ENCODE peak calls at places on chromosomes 2 and 18, in seven cellular contexts. One of them, this sample, is unnamed.

GRCh38 chr18:8615397-8616025 is 6.3 kb downstream of the RAB12 start:
- DNase-seq in RWPE2: no peak
- DNase-seq in epithelial cell of esophagus: peak; percentile 90
- DNase-seq in BJ: peak; percentile 93
- DNase-seq in Calu3: no peak
- DNase-seq in neural crest cell: no peak
- DNase-seq in fibroblast of lung: peak; percentile 95
- DNase-seq in this sample: peak; percentile 83

GRCh38 chr2:222652856-222653255 is 3.0 kb downstream of the FARSB start:
- DNase-seq in BJ: no peak
- DNase-seq in neural crest cell: no peak
- DNase-seq in fibroblast of lung: no peak
- DNase-seq in RWPE2: no peak
- DNase-seq in epithelial cell of esophagus: peak; percentile 73
- DNase-seq in Calu3: no peak
- DNase-seq in this sample: no peak

GRCh38 chr2:157792345-157793052 is 83.6 kb downstream of the ACVR1 start:
- DNase-seq in epithelial cell of esophagus: peak; percentile 28
- DNase-seq in BJ: no peak
- DNase-seq in RWPE2: no peak
- DNase-seq in Calu3: no peak
- DNase-seq in neural crest cell: no peak
- DNase-seq in fibroblast of lung: peak; percentile 80
- DNase-seq in this sample: peak; percentile 54

GRCh38 chr2:109322646-109323045 is 193.6 kb downstream of the SH3RF3 start:
- DNase-seq in Calu3: no peak
- DNase-seq in RWPE2: no peak
- DNase-seq in epithelial cell of esophagus: no peak
- DNase-seq in neural crest cell: no peak
- DNase-seq in fibroblast of lung: no peak
- DNase-seq in BJ: no peak
- DNase-seq in this sample: no peak

GRCh38 chr2:237440819-237441281 is 26.9 kb upstream of the COL6A3 start:
- DNase-seq in Calu3: no peak
- DNase-seq in RWPE2: no peak
- DNase-seq in neural crest cell: no peak
- DNase-seq in fibroblast of lung: peak; percentile 41
- DNase-seq in epithelial cell of esophagus: no peak
- DNase-seq in BJ: no peak
- DNase-seq in this sample: no peak

GRCh38 chr18:66728951-66729350 is 125.1 kb upstream of the CDH19 start:
- DNase-seq in fibroblast of lung: no peak
- DNase-seq in BJ: no peak
- DNase-seq in Calu3: no peak
- DNase-seq in RWPE2: no peak
- DNase-seq in epithelial cell of esophagus: no peak
- DNase-seq in neural crest cell: no peak
- DNase-seq in this sample: no peak

GRCh38 chr2:180463608-180464007 is 456.5 kb upstream of the CWC22 start:
- DNase-seq in RWPE2: no peak
- DNase-seq in epithelial cell of esophagus: peak; percentile 94
- DNase-seq in fibroblast of lung: no peak
- DNase-seq in neural crest cell: no peak
- DNase-seq in Calu3: no peak
- DNase-seq in BJ: no peak
- DNase-seq in this sample: no peak

GRCh38 chr18:2848145-2848878 is 1.5 kb downstream of the EMILIN2 start:
- DNase-seq in BJ: no peak
- DNase-seq in epithelial cell of esophagus: no peak
- DNase-seq in fibroblast of lung: peak; percentile 20
- DNase-seq in Calu3: no peak
- DNase-seq in neural crest cell: no peak
- DNase-seq in RWPE2: no peak
- DNase-seq in this sample: no peak

GRCh38 chr2:226215902-226216503 is 583.6 kb downstream of the IRS1 start:
- DNase-seq in RWPE2: no peak
- DNase-seq in fibroblast of lung: peak; percentile 61
- DNase-seq in Calu3: peak; percentile 60
- DNase-seq in neural crest cell: peak; percentile 75
- DNase-seq in BJ: no peak
- DNase-seq in epithelial cell of esophagus: peak; percentile 63
- DNase-seq in this sample: no peak

GRCh38 chr2:18074476-18074875 is 196.0 kb downstream of the KCNS3 start:
- DNase-seq in Calu3: no peak
- DNase-seq in fibroblast of lung: no peak
- DNase-seq in RWPE2: no peak
- DNase-seq in neural crest cell: no peak
- DNase-seq in epithelial cell of esophagus: peak; percentile 9
- DNase-seq in BJ: no peak
- DNase-seq in this sample: no peak

GRCh38 chr2:201258666-201258999 is 1.7 kb upstream of the CASP8 start:
- DNase-seq in RWPE2: no peak
- DNase-seq in epithelial cell of esophagus: no peak
- DNase-seq in neural crest cell: no peak
- DNase-seq in BJ: no peak
- DNase-seq in Calu3: no peak
- DNase-seq in fibroblast of lung: no peak
- DNase-seq in this sample: no peak

GRCh38 chr2:52391576-52391975 is 1359.6 kb upstream of the NRXN1 start:
- DNase-seq in BJ: no peak
- DNase-seq in Calu3: no peak
- DNase-seq in fibroblast of lung: no peak
- DNase-seq in neural crest cell: no peak
- DNase-seq in epithelial cell of esophagus: no peak
- DNase-seq in RWPE2: no peak
- DNase-seq in this sample: peak; percentile 5

GRCh38 chr2:30188292-30188691 is 41.5 kb downstream of the YPEL5 start:
- DNase-seq in neural crest cell: no peak
- DNase-seq in RWPE2: no peak
- DNase-seq in epithelial cell of esophagus: no peak
- DNase-seq in Calu3: no peak
- DNase-seq in BJ: no peak
- DNase-seq in fibroblast of lung: no peak
- DNase-seq in this sample: no peak

GRCh38 chr2:79640001-79640400 is 127.2 kb downstream of the CTNNA2 start:
- DNase-seq in Calu3: no peak
- DNase-seq in epithelial cell of esophagus: no peak
- DNase-seq in RWPE2: no peak
- DNase-seq in neural crest cell: no peak
- DNase-seq in BJ: no peak
- DNase-seq in fibroblast of lung: no peak
- DNase-seq in this sample: no peak

GRCh38 chr2:102258386-102259074 is 52.8 kb upstream of the IL1RL1 start:
- DNase-seq in epithelial cell of esophagus: peak; percentile 94
- DNase-seq in RWPE2: no peak
- DNase-seq in fibroblast of lung: peak; percentile 97
- DNase-seq in neural crest cell: no peak
- DNase-seq in Calu3: peak; percentile 16
- DNase-seq in BJ: peak; percentile 94
- DNase-seq in this sample: peak; percentile 93

GRCh38 chr2:106886916-106887758 is 1.2 kb upstream of the ST6GAL2 start:
- DNase-seq in neural crest cell: peak; percentile 31
- DNase-seq in fibroblast of lung: peak; percentile 2
- DNase-seq in BJ: no peak
- DNase-seq in Calu3: no peak
- DNase-seq in RWPE2: peak; percentile 67
- DNase-seq in epithelial cell of esophagus: peak; percentile 47
- DNase-seq in this sample: no peak

GRCh38 chr2:73291461-73292315 is 1.7 kb downstream of the EGR4 start:
- DNase-seq in BJ: no peak
- DNase-seq in RWPE2: no peak
- DNase-seq in epithelial cell of esophagus: no peak
- DNase-seq in neural crest cell: no peak
- DNase-seq in fibroblast of lung: no peak
- DNase-seq in Calu3: no peak
- DNase-seq in this sample: no peak

DNA sequence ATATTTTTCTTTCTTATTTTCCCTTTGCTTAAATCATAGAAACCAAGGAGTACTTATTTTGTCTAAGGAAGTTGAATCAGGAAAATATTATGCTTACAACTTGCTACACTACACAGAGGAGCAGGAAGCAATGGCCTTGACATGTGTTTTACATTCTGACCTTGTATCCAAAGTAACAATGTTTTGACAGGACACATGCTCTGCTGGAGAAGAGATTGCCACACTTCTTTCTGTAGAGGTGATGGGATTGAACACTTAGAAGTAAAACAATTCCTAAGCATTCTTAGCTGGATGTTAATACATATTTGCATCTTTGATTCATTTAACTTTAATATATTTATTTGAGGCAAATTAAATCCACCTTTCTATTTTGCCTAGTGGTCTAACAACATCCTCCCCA is 929.1 kb downstream of the DSC3 start:
- DNase-seq in fibroblast of lung: no peak
- DNase-seq in epithelial cell of esophagus: no peak
- DNase-seq in RWPE2: no peak
- DNase-seq in BJ: no peak
- DNase-seq in Calu3: no peak
- DNase-seq in neural crest cell: no peak
- DNase-seq in this sample: no peak
- TF ChIP-seq CTCF in fibroblast of lung: no peak
- TF ChIP-seq CTCF in epithelial cell of esophagus: no peak
- TF ChIP-seq CTCF in RWPE2: no peak
- TF ChIP-seq CTCF in BJ: no peak
- TF ChIP-seq CTCF in Calu3: no peak
- TF ChIP-seq CTCF in neural crest cell: no peak
- TF ChIP-seq CTCF in this sample: no peak

GRCh38 chr2:151481744-151482143 is 72.0 kb downstream of the RIF1 start:
- DNase-seq in neural crest cell: no peak
- DNase-seq in epithelial cell of esophagus: no peak
- DNase-seq in BJ: no peak
- DNase-seq in Calu3: no peak
- DNase-seq in fibroblast of lung: no peak
- DNase-seq in RWPE2: no peak
- DNase-seq in this sample: no peak

GRCh38 chr2:151484100-151484499 is 74.4 kb downstream of the RIF1 start:
- DNase-seq in RWPE2: no peak
- DNase-seq in BJ: no peak
- DNase-seq in Calu3: no peak
- DNase-seq in fibroblast of lung: no peak
- DNase-seq in epithelial cell of esophagus: no peak
- DNase-seq in neural crest cell: no peak
- DNase-seq in this sample: no peak

GRCh38 chr2:151483546-151483945 is 73.8 kb downstream of the RIF1 start:
- DNase-seq in BJ: no peak
- DNase-seq in Calu3: no peak
- DNase-seq in RWPE2: no peak
- DNase-seq in epithelial cell of esophagus: no peak
- DNase-seq in neural crest cell: no peak
- DNase-seq in fibroblast of lung: no peak
- DNase-seq in this sample: no peak

GRCh38 chr2:151486100-151486499 is 76.4 kb downstream of the RIF1 start:
- DNase-seq in fibroblast of lung: no peak
- DNase-seq in RWPE2: no peak
- DNase-seq in neural crest cell: no peak
- DNase-seq in epithelial cell of esophagus: no peak
- DNase-seq in Calu3: no peak
- DNase-seq in BJ: no peak
- DNase-seq in this sample: no peak

GRCh38 chr2:151482310-151482709 is 72.6 kb downstream of the RIF1 start:
- DNase-seq in BJ: no peak
- DNase-seq in neural crest cell: no peak
- DNase-seq in fibroblast of lung: no peak
- DNase-seq in epithelial cell of esophagus: no peak
- DNase-seq in RWPE2: no peak
- DNase-seq in Calu3: no peak
- DNase-seq in this sample: no peak
- TF ChIP-seq CTCF in BJ: no peak
- TF ChIP-seq CTCF in neural crest cell: no peak
- TF ChIP-seq CTCF in fibroblast of lung: no peak
- TF ChIP-seq CTCF in epithelial cell of esophagus: no peak
- TF ChIP-seq CTCF in RWPE2: no peak
- TF ChIP-seq CTCF in Calu3: no peak
- TF ChIP-seq CTCF in this sample: no peak

GRCh38 chr2:230323385-230324106 is 3.4 kb upstream of the SP140L start:
- DNase-seq in Calu3: no peak
- DNase-seq in fibroblast of lung: no peak
- DNase-seq in BJ: no peak
- DNase-seq in RWPE2: no peak
- DNase-seq in neural crest cell: no peak
- DNase-seq in epithelial cell of esophagus: no peak
- DNase-seq in this sample: no peak
- TF ChIP-seq CTCF in Calu3: peak; percentile 51
- TF ChIP-seq CTCF in fibroblast of lung: no peak
- TF ChIP-seq CTCF in BJ: peak; percentile 25
- TF ChIP-seq CTCF in RWPE2: no peak
- TF ChIP-seq CTCF in neural crest cell: no peak
- TF ChIP-seq CTCF in epithelial cell of esophagus: peak; percentile 12
- TF ChIP-seq CTCF in this sample: no peak

GRCh38 chr2:152648336-152648735 is 68.9 kb downstream of the PRPF40A start:
- DNase-seq in RWPE2: no peak
- DNase-seq in epithelial cell of esophagus: peak; percentile 21
- DNase-seq in BJ: no peak
- DNase-seq in Calu3: no peak
- DNase-seq in neural crest cell: no peak
- DNase-seq in fibroblast of lung: peak; percentile 53
- DNase-seq in this sample: no peak
- TF ChIP-seq CTCF in RWPE2: peak; percentile 31
- TF ChIP-seq CTCF in epithelial cell of esophagus: peak; percentile 20
- TF ChIP-seq CTCF in BJ: peak; percentile 33
- TF ChIP-seq CTCF in Calu3: no peak
- TF ChIP-seq CTCF in neural crest cell: peak; percentile 54
- TF ChIP-seq CTCF in fibroblast of lung: no peak
- TF ChIP-seq CTCF in this sample: no peak

DNA sequence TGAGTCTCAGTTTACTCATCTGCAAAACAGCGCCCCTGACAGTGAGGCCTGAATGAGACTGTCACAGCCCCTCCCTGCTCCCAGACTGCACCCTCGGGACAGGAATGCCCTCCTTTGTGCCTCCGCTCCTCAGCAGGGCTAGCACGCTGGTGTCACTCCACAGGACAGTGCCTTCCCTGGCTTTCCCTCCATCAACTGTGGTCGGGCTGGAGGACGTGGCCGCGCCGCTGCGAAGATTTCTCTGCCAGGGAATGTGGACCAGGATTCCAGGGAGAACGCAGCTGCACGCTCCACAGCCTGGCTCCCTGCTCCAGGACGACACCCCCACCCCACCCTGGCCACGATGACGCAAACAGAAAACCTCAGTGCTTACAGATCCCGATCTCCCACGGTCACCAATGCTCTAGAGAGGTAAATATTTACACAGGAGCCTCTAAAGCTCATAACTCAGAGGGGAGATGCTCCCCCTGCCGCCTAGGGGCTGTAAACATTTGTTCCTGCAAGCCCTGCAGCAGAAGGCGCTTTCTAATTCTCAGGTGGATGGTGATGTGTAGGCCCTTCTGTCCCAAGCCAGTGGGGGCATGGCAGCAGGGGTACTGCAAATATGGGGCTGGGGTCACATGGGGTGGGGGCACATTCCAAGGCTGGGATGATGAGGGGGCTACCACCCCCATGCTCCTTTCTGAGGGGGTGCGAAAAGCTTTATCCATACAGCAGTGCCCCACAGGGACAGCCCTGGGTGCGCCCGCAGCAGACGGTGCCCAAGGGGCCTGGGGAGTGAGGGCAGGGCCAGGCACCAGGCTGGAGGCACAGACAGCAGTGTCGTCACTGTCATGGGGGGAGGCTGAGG is 12.4 kb downstream of the HS6ST1 start:
- DNase-seq in neural crest cell: no peak
- DNase-seq in fibroblast of lung: peak; percentile 99
- DNase-seq in epithelial cell of esophagus: peak; percentile 92
- DNase-seq in Calu3: no peak
- DNase-seq in RWPE2: peak; percentile 86
- DNase-seq in BJ: peak; percentile 92
- DNase-seq in this sample: peak; percentile 92
- TF ChIP-seq CTCF in neural crest cell: peak; percentile 51
- TF ChIP-seq CTCF in fibroblast of lung: peak; percentile 47
- TF ChIP-seq CTCF in epithelial cell of esophagus: peak; percentile 54
- TF ChIP-seq CTCF in Calu3: no peak
- TF ChIP-seq CTCF in RWPE2: peak; percentile 67
- TF ChIP-seq CTCF in BJ: peak; percentile 73
- TF ChIP-seq CTCF in this sample: peak; percentile 57